ENCODE peak calls at places on chromosomes 12 and 14, in four cellular contexts. One of them, this sample, is unnamed.

GRCh38 chr12:91355150-91356006 is 172.8 kb upstream of the DCN start:
- DNase-seq in K562: peak; percentile 41
- DNase-seq in A549: peak; percentile 50
- DNase-seq in HepG2: peak; percentile 47
- DNase-seq in this sample: peak; percentile 59

GRCh38 chr14:103186241-103186835 is 63.1 kb downstream of the TNFAIP2 start:
- DNase-seq in A549: no peak
- DNase-seq in HepG2: no peak
- DNase-seq in K562: no peak
- DNase-seq in this sample: no peak

GRCh38 chr12:49295087-49296001 is at the start of gene PRPH:
- DNase-seq in HepG2: no peak
- DNase-seq in K562: no peak
- DNase-seq in A549: no peak
- DNase-seq in this sample: peak; percentile 49

GRCh38 chr14:63949696-63950095 is 96.9 kb downstream of the SYNE2 start:
- DNase-seq in K562: no peak
- DNase-seq in HepG2: no peak
- DNase-seq in A549: no peak
- DNase-seq in this sample: no peak

GRCh38 chr14:99853206-99853605 is 60.0 kb downstream of the EML1 start:
- DNase-seq in A549: no peak
- DNase-seq in K562: no peak
- DNase-seq in HepG2: no peak
- DNase-seq in this sample: no peak

GRCh38 chr14:69260246-69260978 is 454 bp downstream of the GALNT16 start:
- DNase-seq in A549: no peak
- DNase-seq in K562: no peak
- DNase-seq in HepG2: no peak
- DNase-seq in this sample: peak; percentile 76

GRCh38 chr14:74945852-74946658 is 9.3 kb downstream of the PGF start:
- DNase-seq in A549: peak; percentile 95
- DNase-seq in K562: peak; percentile 75
- DNase-seq in HepG2: peak; percentile 84
- DNase-seq in this sample: peak; percentile 92

GRCh38 chr14:51806624-51807023 is 53.8 kb upstream of the GNG2 start:
- DNase-seq in HepG2: no peak
- DNase-seq in A549: no peak
- DNase-seq in K562: no peak
- DNase-seq in this sample: no peak

GRCh38 chr12:57621497-57622292 is 10.5 kb downstream of the ARHGEF25 start:
- DNase-seq in HepG2: no peak
- DNase-seq in A549: peak; percentile 88
- DNase-seq in K562: peak; percentile 86
- DNase-seq in this sample: peak; percentile 77

GRCh38 chr14:102768223-102769048 is 8.8 kb upstream of the TRAF3 start:
- DNase-seq in HepG2: no peak
- DNase-seq in A549: no peak
- DNase-seq in K562: no peak
- DNase-seq in this sample: no peak

GRCh38 chr14:80926706-80927384 is 14.7 kb downstream of the CEP128 start:
- DNase-seq in K562: no peak
- DNase-seq in A549: no peak
- DNase-seq in HepG2: no peak
- DNase-seq in this sample: no peak

GRCh38 chr14:36553650-36554260 is 28.7 kb downstream of the NKX2-8 start:
- DNase-seq in A549: peak; percentile 29
- DNase-seq in K562: peak; percentile 38
- DNase-seq in HepG2: peak; percentile 65
- DNase-seq in this sample: no peak

GRCh38 chr14:89452281-89452680 is 35.2 kb upstream of the FOXN3 start:
- DNase-seq in A549: no peak
- DNase-seq in K562: no peak
- DNase-seq in HepG2: no peak
- DNase-seq in this sample: no peak

GRCh38 chr12:124469193-124469888 is 98.1 kb downstream of the NCOR2 start:
- DNase-seq in A549: no peak
- DNase-seq in HepG2: no peak
- DNase-seq in K562: peak; percentile 47
- DNase-seq in this sample: peak; percentile 68

GRCh38 chr14:100104523-100105300 is 39.5 kb downstream of the EVL start:
- DNase-seq in K562: no peak
- DNase-seq in HepG2: no peak
- DNase-seq in A549: no peak
- DNase-seq in this sample: peak; percentile 29

GRCh38 chr12:25352078-25352918 is 101.6 kb upstream of the KRAS start:
- DNase-seq in K562: no peak
- DNase-seq in HepG2: no peak
- DNase-seq in A549: no peak
- DNase-seq in this sample: no peak

GRCh38 chr14:61380984-61381383 is 59.6 kb downstream of the PRKCH start:
- DNase-seq in K562: no peak
- DNase-seq in HepG2: peak; percentile 1
- DNase-seq in A549: no peak
- DNase-seq in this sample: peak; percentile 18

GRCh38 chr12:109358154-109358869 is 10.6 kb downstream of the MYO1H start:
- DNase-seq in K562: no peak
- DNase-seq in HepG2: no peak
- DNase-seq in A549: no peak
- DNase-seq in this sample: no peak

GRCh38 chr12:6226701-6227096 is 26.5 kb downstream of the CD9 start:
- DNase-seq in K562: no peak
- DNase-seq in HepG2: no peak
- DNase-seq in A549: no peak
- DNase-seq in this sample: no peak

GRCh38 chr14:95408731-95409471 is 89.2 kb upstream of the CLMN start:
- DNase-seq in HepG2: no peak
- DNase-seq in A549: no peak
- DNase-seq in K562: no peak
- DNase-seq in this sample: no peak

GRCh38 chr12:132445884-132446471 is 44.0 kb upstream of the FBRSL1 start:
- DNase-seq in HepG2: no peak
- DNase-seq in K562: peak; percentile 94
- DNase-seq in A549: peak; percentile 89
- DNase-seq in this sample: peak; percentile 83

GRCh38 chr14:98834119-98834518 is 437.9 kb downstream of the BCL11B start:
- DNase-seq in K562: no peak
- DNase-seq in A549: no peak
- DNase-seq in HepG2: no peak
- DNase-seq in this sample: no peak

GRCh38 chr14:90483551-90483950 is 86.7 kb downstream of the CALM1 start:
- DNase-seq in HepG2: no peak
- DNase-seq in K562: peak; percentile 15
- DNase-seq in A549: no peak
- DNase-seq in this sample: no peak

GRCh38 chr14:75257241-75257640 is 21.4 kb upstream of the FOS start:
- DNase-seq in A549: no peak
- DNase-seq in HepG2: no peak
- DNase-seq in K562: no peak
- DNase-seq in this sample: no peak

GRCh38 chr12:113134521-113134951 is 1.0 kb downstream of the RASAL1 start:
- DNase-seq in K562: no peak
- DNase-seq in A549: no peak
- DNase-seq in HepG2: no peak
- DNase-seq in this sample: no peak

GRCh38 chr14:100855256-100855930 is 29.5 kb downstream of the MEG3 start:
- DNase-seq in HepG2: no peak
- DNase-seq in K562: no peak
- DNase-seq in A549: no peak
- DNase-seq in this sample: no peak

GRCh38 chr12:47777741-47778558 is 4.9 kb downstream of the SLC48A1 start:
- DNase-seq in K562: no peak
- DNase-seq in A549: no peak
- DNase-seq in HepG2: no peak
- DNase-seq in this sample: no peak

GRCh38 chr14:88791629-88792571 is 853 bp downstream of the EML5 start:
- DNase-seq in K562: peak; percentile 4
- DNase-seq in A549: peak; percentile 5
- DNase-seq in HepG2: no peak
- DNase-seq in this sample: peak; percentile 18

GRCh38 chr12:114320101-114320500 is 85.8 kb downstream of the TBX5 start:
- DNase-seq in A549: no peak
- DNase-seq in HepG2: no peak
- DNase-seq in K562: no peak
- DNase-seq in this sample: no peak

GRCh38 chr12:43740511-43741100 is 18.0 kb downstream of the PUS7L start:
- DNase-seq in K562: no peak
- DNase-seq in A549: no peak
- DNase-seq in HepG2: no peak
- DNase-seq in this sample: no peak

GRCh38 chr14:75274899-75275569 is 3.6 kb upstream of the FOS start:
- DNase-seq in HepG2: no peak
- DNase-seq in K562: no peak
- DNase-seq in A549: no peak
- DNase-seq in this sample: no peak

GRCh38 chr12:12319501-12320322 is 30.3 kb downstream of the MANSC1 start:
- DNase-seq in HepG2: peak; percentile 30
- DNase-seq in A549: no peak
- DNase-seq in K562: no peak
- DNase-seq in this sample: no peak

GRCh38 chr12:2393996-2394395 is 341.2 kb downstream of the CACNA1C start:
- DNase-seq in K562: no peak
- DNase-seq in HepG2: no peak
- DNase-seq in A549: no peak
- DNase-seq in this sample: no peak

GRCh38 chr12:2397356-2398045 is 344.7 kb downstream of the CACNA1C start:
- DNase-seq in HepG2: peak; percentile 11
- DNase-seq in A549: no peak
- DNase-seq in K562: no peak
- DNase-seq in this sample: no peak

GRCh38 chr12:2396448-2396871 is 343.7 kb downstream of the CACNA1C start:
- DNase-seq in K562: no peak
- DNase-seq in HepG2: no peak
- DNase-seq in A549: no peak
- DNase-seq in this sample: no peak

GRCh38 chr12:2393016-2393415 is 340.2 kb downstream of the CACNA1C start:
- DNase-seq in K562: no peak
- DNase-seq in A549: no peak
- DNase-seq in HepG2: no peak
- DNase-seq in this sample: no peak

DNA sequence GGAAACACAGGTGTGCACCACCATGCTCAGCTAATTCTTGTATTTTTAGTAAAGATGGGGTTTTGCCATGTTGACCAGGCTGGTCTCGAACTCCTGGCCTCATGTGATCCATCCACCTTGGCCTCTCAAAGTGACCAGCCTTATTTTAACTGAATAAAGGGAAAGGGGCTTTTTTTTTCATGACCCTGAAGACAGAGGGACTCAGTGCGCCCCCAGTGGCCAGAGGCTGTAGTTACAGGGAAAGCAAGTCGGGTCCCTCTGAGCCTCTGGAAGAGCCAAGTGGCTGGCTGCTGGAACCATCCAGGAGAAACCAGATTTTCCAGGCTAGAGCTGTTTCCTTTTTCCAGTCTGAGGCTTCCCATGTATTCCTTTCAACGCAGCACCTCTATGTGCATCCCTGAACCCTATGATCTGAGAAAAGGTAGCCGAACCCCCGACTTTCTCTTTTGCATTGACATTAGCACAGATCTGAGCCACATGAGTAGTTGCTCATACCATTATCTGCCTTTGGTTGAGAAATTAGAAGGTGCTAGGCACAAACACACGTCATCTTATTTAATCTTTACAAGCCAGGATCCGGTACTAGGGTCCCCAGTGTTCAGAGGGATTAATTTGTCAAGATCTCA is 342.7 kb downstream of the CACNA1C start:
- DNase-seq in K562: peak; percentile 70
- DNase-seq in HepG2: peak; percentile 29
- DNase-seq in A549: peak; percentile 52
- DNase-seq in this sample: peak; percentile 85
- TF ChIP-seq NR3C1 in K562: no peak
- TF ChIP-seq NR3C1 in HepG2: no peak
- TF ChIP-seq NR3C1 in A549: no peak
- TF ChIP-seq NR3C1 in this sample: no peak

GRCh38 chr12:116011217-116011616 is 266.3 kb downstream of the MED13L start:
- DNase-seq in K562: no peak
- DNase-seq in HepG2: no peak
- DNase-seq in A549: no peak
- DNase-seq in this sample: no peak

GRCh38 chr12:116009805-116010204 is 267.7 kb downstream of the MED13L start:
- DNase-seq in HepG2: peak; percentile 4
- DNase-seq in A549: peak; percentile 16
- DNase-seq in K562: no peak
- DNase-seq in this sample: no peak

GRCh38 chr12:116002890-116003536 is 274.5 kb downstream of the MED13L start:
- DNase-seq in HepG2: no peak
- DNase-seq in A549: no peak
- DNase-seq in K562: no peak
- DNase-seq in this sample: no peak

GRCh38 chr12:116010467-116010866 is 267.0 kb downstream of the MED13L start:
- DNase-seq in HepG2: no peak
- DNase-seq in K562: no peak
- DNase-seq in A549: no peak
- DNase-seq in this sample: no peak

DNA sequence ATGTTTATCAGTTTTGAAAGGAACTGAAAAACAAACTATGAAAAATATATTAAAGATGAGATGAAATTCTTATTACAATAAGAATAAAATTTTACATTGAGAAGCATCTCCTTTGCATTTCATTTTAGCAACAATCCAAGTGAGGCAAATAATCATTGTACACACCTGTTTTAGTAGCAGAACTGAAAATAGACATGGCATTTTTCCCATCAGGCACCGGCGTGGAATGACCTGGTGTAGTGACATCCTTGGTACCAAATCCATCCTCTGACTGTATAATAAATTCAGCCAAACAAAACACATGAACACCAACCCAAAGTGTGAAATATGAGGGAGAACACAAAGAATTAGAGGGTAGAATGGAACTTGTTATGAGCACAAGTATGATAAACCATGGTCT is 271.4 kb downstream of the MED13L start:
- DNase-seq in K562: no peak
- DNase-seq in A549: no peak
- DNase-seq in HepG2: no peak
- DNase-seq in this sample: no peak
- TF ChIP-seq MAX in K562: no peak
- TF ChIP-seq MAX in A549: no peak
- TF ChIP-seq MAX in HepG2: no peak
- TF ChIP-seq MAX in this sample: no peak

GRCh38 chr12:73445658-73446324 is 1091.8 kb upstream of the ATXN7L3B start:
- DNase-seq in K562: no peak
- DNase-seq in A549: no peak
- DNase-seq in HepG2: no peak
- DNase-seq in this sample: no peak
- TF ChIP-seq NR3C1 in K562: no peak
- TF ChIP-seq NR3C1 in A549: no peak
- TF ChIP-seq NR3C1 in HepG2: no peak
- TF ChIP-seq NR3C1 in this sample: no peak

DNA sequence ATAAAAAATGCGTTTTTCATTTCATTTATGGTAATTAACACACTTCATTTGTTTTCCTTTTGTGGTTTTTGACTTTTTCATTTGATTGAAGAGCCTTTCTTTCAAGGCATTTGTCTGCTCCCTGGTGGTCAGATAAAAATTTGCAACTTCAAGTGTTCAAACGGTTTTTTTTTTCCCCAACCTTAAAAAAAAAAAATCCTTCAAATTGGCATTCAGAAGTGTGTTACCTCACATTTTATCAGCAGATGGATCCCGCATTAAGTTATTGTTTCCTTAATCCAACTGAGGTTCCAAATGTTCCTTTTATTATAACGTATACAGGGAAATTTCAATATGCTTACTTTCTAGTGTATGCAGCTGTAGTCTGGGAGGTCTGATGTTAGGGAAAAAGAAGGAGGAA is 47.2 kb downstream of the MYF5 start:
- DNase-seq in HepG2: peak; percentile 52
- DNase-seq in A549: no peak
- DNase-seq in K562: no peak
- DNase-seq in this sample: no peak
- TF ChIP-seq MAX in HepG2: no peak
- TF ChIP-seq MAX in A549: no peak
- TF ChIP-seq MAX in K562: no peak
- TF ChIP-seq MAX in this sample: no peak

This sample was measured in WTC11.